ENCODE peak calls at places on chromosomes 7 and 10, in five cellular contexts. V is A549, E is IMR-90, O is SK-N-SH, J is K562. B is an unnamed sample.

GRCh38 chr10:178723-179122 is 43.5 kb downstream of the ZMYND11 start:
- DNase-seq in V (no peak), E (peak), O (no peak), J (no peak), B (no peak)

GRCh38 chr10:48573045-48573444 is 31.8 kb downstream of the ARHGAP22 start:
- DNase-seq in V (no peak), E (no peak), O (no peak), J (no peak), B (no peak)

GRCh38 chr10:130135676-130136213 is 446 bp upstream of the GLRX3 start:
- DNase-seq in V (no peak), E (no peak), O (no peak), J (no peak), B (no peak)

GRCh38 chr7:121447939-121448338 is 51.8 kb upstream of the FAM3C start:
- DNase-seq in V (no peak), E (no peak), O (no peak), J (no peak), B (no peak)

GRCh38 chr7:36533717-36534116 is 144.1 kb downstream of the ANLN start:
- DNase-seq in V (no peak), E (no peak), O (no peak), J (no peak), B (no peak)

GRCh38 chr10:16995867-16996529 is 133.6 kb downstream of the CUBN start:
- DNase-seq in V (no peak), E (peak), O (no peak), J (peak), B (no peak)

GRCh38 chr10:9796567-9796966 is 1221.1 kb upstream of the CELF2 start:
- DNase-seq in V (no peak), E (no peak), O (no peak), J (no peak), B (no peak)

GRCh38 chr7:40986351-40986873 is 716.5 kb downstream of the INHBA start:
- DNase-seq in V (peak), E (peak), O (no peak), J (no peak), B (no peak)

GRCh38 chr10:5575482-5576153 is 50.9 kb downstream of the CALML3 start:
- DNase-seq in V (no peak), E (peak), O (no peak), J (no peak), B (no peak)

GRCh38 chr7:135342887-135343286 is 109.2 kb downstream of the STRA8 start:
- DNase-seq in V (no peak), E (peak), O (peak), J (no peak), B (no peak)

GRCh38 chr7:33774762-33775523 is 130.4 kb upstream of the BMPER start:
- DNase-seq in V (no peak), E (peak), O (no peak), J (no peak), B (no peak)

DNA sequence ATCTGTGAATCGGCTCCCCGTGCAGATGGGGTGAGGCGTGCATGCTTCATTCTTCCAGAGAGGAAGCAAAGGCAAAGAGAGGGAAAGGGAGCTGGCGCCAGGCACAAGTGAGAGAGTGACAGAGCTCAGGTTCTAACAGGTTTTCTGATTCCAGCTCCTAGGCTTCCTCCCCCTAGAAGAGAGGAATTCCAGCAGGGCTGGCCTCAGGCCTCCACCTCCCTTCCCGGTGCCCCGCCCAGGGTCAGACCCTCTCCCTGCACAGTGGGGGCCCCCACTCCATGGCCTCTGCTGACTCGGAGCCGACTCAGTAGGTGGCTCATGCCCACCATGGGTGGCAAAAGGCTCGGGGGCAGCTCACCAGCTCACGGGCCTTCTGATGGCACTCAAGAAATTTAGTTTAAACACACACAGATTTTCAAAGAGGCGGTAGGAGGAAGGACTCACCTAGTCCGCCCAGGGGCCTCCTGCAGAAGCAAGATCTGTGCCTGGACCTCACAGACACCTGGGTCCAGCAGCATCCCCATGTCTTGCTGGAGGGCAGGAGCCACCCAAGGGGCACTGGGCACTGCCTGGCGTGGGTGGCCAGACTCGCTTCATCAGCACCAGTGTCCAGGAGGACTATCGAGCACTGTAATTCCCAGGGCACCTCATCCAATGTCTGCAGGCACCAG is 183.5 kb downstream of the MAD1L1 start:
- DNase-seq in V (no peak), E (no peak), O (no peak), J (no peak), B (no peak)
- TF ChIP-seq RCOR1 in V (no peak), E (no peak), O (no peak), J (no peak), B (no peak)

DNA sequence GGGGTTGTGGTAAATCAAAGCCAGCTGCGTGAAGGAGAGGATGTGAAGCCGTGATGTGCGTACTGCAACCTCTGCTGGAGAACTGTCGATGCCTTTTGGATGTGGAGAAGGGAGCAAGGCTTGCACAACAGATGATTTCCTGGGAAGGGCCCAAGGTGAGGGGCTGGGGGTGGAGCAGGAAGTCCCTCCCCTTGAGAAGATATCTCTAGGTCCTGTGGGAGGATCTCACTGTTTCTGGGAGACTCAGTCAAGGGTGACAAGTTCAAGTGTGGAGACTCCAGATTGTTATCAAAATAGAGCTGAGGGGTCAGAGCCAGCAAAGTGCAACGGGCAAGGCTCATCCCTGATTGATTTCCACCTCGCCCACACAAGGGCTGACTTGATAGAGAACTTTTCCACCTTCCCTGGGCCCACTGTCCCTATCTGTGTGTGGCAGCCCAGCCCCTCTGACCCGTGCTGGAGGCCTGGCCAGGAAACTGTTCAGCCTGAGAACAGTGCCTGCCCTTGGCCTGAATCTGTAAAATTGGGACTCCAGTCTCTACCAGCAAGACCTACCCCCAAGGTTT is 55.0 kb downstream of the COL13A1 start:
- DNase-seq in V (no peak), E (no peak), O (no peak), J (peak), B (no peak)
- TF ChIP-seq RCOR1 in V (no peak), E (no peak), O (no peak), J (peak), B (no peak)

DNA sequence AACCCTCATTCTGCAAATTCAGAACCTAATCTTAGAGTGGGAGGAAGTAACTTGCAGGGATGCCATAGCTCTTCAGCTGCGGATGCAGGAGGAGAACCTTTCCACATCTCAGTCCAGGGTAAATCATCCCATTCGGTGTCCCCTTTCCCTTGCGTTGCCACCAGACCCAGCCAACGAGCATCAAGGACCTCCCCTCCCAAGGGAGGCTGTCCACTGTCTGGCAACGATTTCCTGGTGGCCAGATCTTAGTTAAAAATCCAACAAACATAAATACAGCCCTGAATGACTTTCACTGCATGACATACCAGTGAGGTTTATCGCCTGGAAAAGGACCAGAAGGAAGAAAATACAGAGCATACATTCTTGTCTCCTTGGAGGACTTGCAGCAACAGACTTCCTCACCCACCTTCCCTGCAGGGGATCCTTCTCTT is 206.8 kb downstream of the TNS3 start:
- DNase-seq in V (no peak), E (peak), O (no peak), J (no peak), B (no peak)
- TF ChIP-seq RCOR1 in V (no peak), E (no peak), O (no peak), J (no peak), B (no peak)

DNA sequence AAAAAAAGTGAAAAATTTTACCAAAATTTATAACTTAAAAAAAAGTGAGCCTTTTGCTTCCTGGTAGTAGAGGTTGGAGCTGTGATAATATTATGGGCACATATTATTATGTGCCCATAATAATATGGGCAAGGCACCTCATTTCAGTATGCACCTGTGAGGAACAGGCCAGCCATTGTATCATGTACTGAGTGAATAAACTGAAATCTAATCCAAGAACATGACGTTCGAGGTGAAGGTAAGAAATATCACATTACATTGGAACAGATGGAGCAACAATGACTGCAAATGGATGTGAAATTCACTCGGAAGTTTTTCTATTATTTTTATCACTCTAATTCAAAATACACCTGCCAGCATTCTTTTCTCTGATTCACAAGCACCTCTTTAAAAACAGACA is 216.0 kb downstream of the KLF6 start:
- DNase-seq in V (no peak), E (no peak), O (no peak), J (no peak), B (no peak)
- TF ChIP-seq RCOR1 in V (no peak), E (no peak), O (no peak), J (no peak), B (no peak)

GRCh38 chr7:112501958-112502503 is 21.2 kb downstream of the LSMEM1 start:
- DNase-seq in V (no peak), E (no peak), O (no peak), J (no peak), B (no peak)

GRCh38 chr7:112495156-112495788 is 14.5 kb downstream of the LSMEM1 start:
- DNase-seq in V (no peak), E (no peak), O (no peak), J (no peak), B (no peak)

GRCh38 chr7:112500619-112501018 is 19.8 kb downstream of the LSMEM1 start:
- DNase-seq in V (peak), E (no peak), O (no peak), J (no peak), B (no peak)

GRCh38 chr7:112495820-112496462 is 15.2 kb downstream of the LSMEM1 start:
- DNase-seq in V (peak), E (peak), O (peak), J (no peak), B (no peak)

GRCh38 chr7:112497481-112497880 is 16.7 kb downstream of the LSMEM1 start:
- DNase-seq in V (no peak), E (no peak), O (no peak), J (no peak), B (peak)
- TF ChIP-seq RCOR1 in V (no peak), E (no peak), O (no peak), J (no peak), B (no peak)

GRCh38 chr10:43001427-43001795 is 75.5 kb upstream of the RET start:
- DNase-seq in V (no peak), E (no peak), O (no peak), J (no peak), B (no peak)

GRCh38 chr10:42999385-43000020 is 77.4 kb upstream of the RET start:
- DNase-seq in V (no peak), E (no peak), O (peak), J (no peak), B (no peak)

GRCh38 chr10:43000021-43000411 is 76.9 kb upstream of the RET start:
- DNase-seq in V (no peak), E (no peak), O (no peak), J (peak), B (no peak)

GRCh38 chr10:43002596-43002995 is 74.3 kb upstream of the RET start:
- DNase-seq in V (no peak), E (no peak), O (peak), J (no peak), B (no peak)

DNA sequence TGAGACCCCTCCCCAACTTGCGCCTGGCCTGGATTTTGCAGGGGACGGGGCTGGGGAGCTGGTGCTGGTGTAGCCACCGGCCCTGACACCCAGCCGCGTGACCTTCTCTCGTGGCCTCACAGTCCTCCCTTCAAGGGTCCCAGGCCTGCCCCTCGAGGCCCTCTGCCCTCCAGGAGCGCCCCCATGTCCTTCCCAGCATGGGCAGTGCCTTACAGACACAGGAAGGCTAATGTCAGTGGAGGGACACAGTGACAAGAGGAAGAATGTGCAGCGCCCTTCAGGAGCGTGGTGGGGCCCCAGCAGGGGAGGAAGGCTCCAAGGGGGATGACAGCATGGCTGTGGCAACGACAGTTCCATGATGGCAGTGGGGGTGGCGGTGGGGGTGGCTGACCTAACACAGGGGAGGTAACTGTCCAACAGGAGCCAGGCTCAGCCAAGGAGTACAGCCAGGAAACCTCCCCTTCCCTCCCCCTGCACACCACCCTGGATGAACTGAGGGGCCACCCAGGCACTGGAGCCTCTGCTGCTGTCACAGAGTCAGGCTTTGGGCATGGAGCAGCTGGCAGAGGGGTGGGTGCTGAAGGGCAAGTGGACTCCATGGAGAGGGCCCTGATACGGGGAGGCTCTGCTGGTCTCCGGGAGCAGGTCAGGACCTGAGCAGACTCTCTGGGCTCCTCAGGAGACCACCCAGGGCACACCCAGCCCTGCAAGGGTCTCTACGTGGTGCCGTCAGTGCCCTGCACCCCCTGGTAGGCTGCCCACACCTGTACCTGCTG is 76.0 kb upstream of the RET start:
- DNase-seq in V (no peak), E (no peak), O (peak), J (peak), B (no peak)
- TF ChIP-seq RCOR1 in V (no peak), E (no peak), O (no peak), J (no peak), B (no peak)

DNA sequence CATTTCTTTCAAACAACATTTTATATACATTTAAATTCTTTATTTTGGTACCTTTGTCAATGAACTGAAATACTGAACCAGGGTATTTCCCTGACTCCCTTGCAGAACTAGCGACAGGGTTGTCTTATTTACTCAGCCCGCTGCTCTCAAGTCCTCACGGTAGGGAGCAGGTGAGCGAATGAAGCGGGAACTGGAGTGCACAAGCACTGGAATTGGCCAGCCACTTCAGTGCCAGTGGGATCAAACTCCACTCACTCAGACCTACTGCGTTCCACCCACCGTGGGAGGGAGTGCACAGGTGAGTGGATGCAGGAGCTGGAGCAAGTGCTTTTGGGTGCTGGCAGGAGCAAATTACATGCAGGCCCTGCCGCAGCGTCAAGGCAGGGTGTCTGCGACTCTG is 28.1 kb upstream of the NEUROD6 start:
- DNase-seq in V (no peak), E (no peak), O (no peak), J (no peak), B (no peak)
- TF ChIP-seq RCOR1 in V (no peak), E (no peak), O (no peak), J (no peak), B (no peak)

GRCh38 chr10:24981161-24981710 is 28.8 kb upstream of the PRTFDC1 start:
- DNase-seq in V (no peak), E (no peak), O (no peak), J (no peak), B (no peak)

GRCh38 chr10:24979685-24980084 is 27.3 kb upstream of the PRTFDC1 start:
- DNase-seq in V (no peak), E (no peak), O (no peak), J (no peak), B (no peak)

GRCh38 chr10:24982294-24983064 is 30.1 kb upstream of the PRTFDC1 start:
- DNase-seq in V (no peak), E (no peak), O (no peak), J (no peak), B (peak)

GRCh38 chr10:24988831-24989769 is 26.9 kb downstream of the ENKUR start:
- DNase-seq in V (no peak), E (no peak), O (no peak), J (peak), B (no peak)

DNA sequence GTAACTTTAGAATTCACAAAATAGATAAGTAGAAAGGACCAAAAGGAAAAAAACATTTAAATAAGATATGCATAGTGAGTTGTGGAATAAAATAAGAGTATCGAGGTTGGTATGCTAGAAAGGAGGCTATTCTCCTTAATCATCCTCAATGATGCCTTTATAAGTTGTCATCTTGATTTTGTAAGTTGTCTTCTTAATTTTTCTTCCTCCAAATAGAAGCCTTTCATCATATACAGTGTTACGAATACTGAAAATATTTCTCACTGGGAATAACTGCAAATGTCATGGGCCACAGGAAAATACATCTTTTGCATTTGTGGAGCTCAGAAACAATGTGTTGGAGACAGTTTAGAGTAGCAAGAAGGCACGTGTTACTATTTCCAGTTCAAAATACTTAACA is 31.5 kb upstream of the PRTFDC1 start:
- DNase-seq in V (no peak), E (no peak), O (no peak), J (no peak), B (no peak)
- TF ChIP-seq RCOR1 in V (no peak), E (no peak), O (no peak), J (no peak), B (no peak)

GRCh38 chr10:128861018-128861565 is 605.9 kb upstream of the MGMT start:
- DNase-seq in V (no peak), E (no peak), O (no peak), J (no peak), B (no peak)
- TF ChIP-seq RCOR1 in V (no peak), E (no peak), O (no peak), J (no peak), B (no peak)

B was measured in GM12878.